ENCODE peak calls at places on chromosomes 3 and 15, in six cellular contexts. N is adrenal gland, E is right lobe of liver, F is fibroblast of lung, V is SJSA1, D is mucosa of descending colon. A is an unnamed sample.
A peak's percentile ranks its signal among the peaks of the same experiment; 100 is the strongest.

GRCh38 chr15:82999905-83000671 is 11.4 kb downstream of the C15orf40 start:
- DNase-seq in D (no peak), F (peak; percentile 75), N (peak; percentile 48), V (peak; percentile 32), E (no peak), A (peak; percentile 83)

GRCh38 chr15:100438570-100438969 is 90.2 kb downstream of the CERS3 start:
- DNase-seq in F (peak; percentile 17), V (no peak), E (peak; percentile 56), D (peak; percentile 50), N (peak; percentile 61), A (peak; percentile 82)

GRCh38 chr3:190012314-190012782 is 108.3 kb downstream of the P3H2 start:
- DNase-seq in D (no peak), V (no peak), E (no peak), F (no peak), N (no peak), A (no peak)

GRCh38 chr15:30956216-30956803 is 35.1 kb downstream of the MTMR10 start:
- DNase-seq in N (peak; percentile 25), E (no peak), V (no peak), F (peak; percentile 17), D (no peak), A (no peak)

GRCh38 chr15:60485365-60485764 is 6.4 kb upstream of the ICE2 start:
- DNase-seq in E (no peak), V (no peak), F (no peak), D (no peak), N (no peak), A (no peak)

GRCh38 chr3:103056552-103056951 is 621.7 kb downstream of the ZPLD1 start:
- DNase-seq in D (no peak), F (no peak), E (no peak), V (no peak), N (no peak), A (no peak)

GRCh38 chr3:71510485-71510884 is 73.0 kb downstream of the FOXP1 start:
- DNase-seq in D (no peak), V (no peak), F (peak; percentile 43), E (no peak), N (peak; percentile 35), A (peak; percentile 61)

GRCh38 chr15:95655089-95655488 is 675.4 kb upstream of the NR2F2 start:
- DNase-seq in V (no peak), D (no peak), E (no peak), N (no peak), F (no peak), A (no peak)

GRCh38 chr15:33310481-33311311 is at the start of gene RYR3:
- DNase-seq in V (no peak), N (no peak), F (peak; percentile 9), D (no peak), E (no peak), A (peak; percentile 77)

GRCh38 chr15:63503739-63504246 is 600 bp upstream of the USP3 start:
- DNase-seq in F (peak; percentile 77), D (peak; percentile 89), E (peak; percentile 85), V (peak; percentile 88), N (peak; percentile 86), A (peak; percentile 48)

GRCh38 chr15:61232266-61232665 is 3.2 kb upstream of the RORA start:
- DNase-seq in V (no peak), D (no peak), N (no peak), E (no peak), F (no peak), A (no peak)

GRCh38 chr3:129625071-129625874 is 18.8 kb upstream of the PLXND1 start:
- DNase-seq in N (no peak), V (peak; percentile 40), E (peak; percentile 26), F (no peak), D (peak; percentile 61), A (no peak)

GRCh38 chr15:45855210-45855906 is 220.5 kb downstream of the SQOR start:
- DNase-seq in V (no peak), E (no peak), F (no peak), D (no peak), N (no peak), A (no peak)

GRCh38 chr3:146203761-146204160 is 42.8 kb upstream of the PLOD2 start:
- DNase-seq in F (no peak), D (no peak), E (no peak), N (no peak), V (no peak), A (no peak)

DNA sequence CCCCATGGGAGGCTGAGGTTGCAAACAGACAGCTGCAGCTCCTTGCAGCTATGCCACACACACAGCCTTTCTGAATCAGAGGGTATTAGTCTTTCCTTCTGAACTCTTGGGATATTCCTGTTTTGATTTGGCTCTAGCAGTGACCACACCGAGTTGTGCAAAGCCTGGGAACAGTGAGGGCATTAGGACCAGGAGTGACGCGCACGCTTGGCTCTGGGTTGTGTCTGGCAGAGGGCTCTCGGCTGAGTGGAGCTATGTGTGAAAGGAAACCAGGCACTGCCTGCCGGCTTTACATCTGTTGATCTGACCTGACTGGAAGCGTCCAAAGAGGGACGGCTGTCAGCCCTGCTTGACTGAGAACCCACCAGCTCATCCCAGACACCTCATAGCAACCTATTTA is at the start of gene GALNT15:
- DNase-seq in N (peak; percentile 91), E (peak; percentile 88), V (peak; percentile 81), D (peak; percentile 75), F (peak; percentile 99), A (peak; percentile 69)
- H3K4me3 ChIP-seq in N (no peak within 1 kb of the TSS), E (peak within 1 kb of the TSS; percentile 7), V (no peak within 1 kb of the TSS), D (no peak within 1 kb of the TSS), F (no peak within 1 kb of the TSS), A (no peak within 1 kb of the TSS)

GRCh38 chr3:185912512-185912911 is 25.3 kb downstream of the TRA2B start:
- DNase-seq in F (no peak), V (no peak), D (no peak), E (no peak), N (no peak), A (no peak)

GRCh38 chr3:185914911-185915629 is 22.7 kb downstream of the TRA2B start:
- DNase-seq in F (no peak), E (no peak), D (no peak), V (no peak), N (no peak), A (no peak)

GRCh38 chr3:185912929-185913901 is 24.6 kb downstream of the TRA2B start:
- DNase-seq in V (no peak), D (no peak), E (no peak), F (no peak), N (no peak), A (no peak)

GRCh38 chr3:185916042-185916833 is 21.6 kb downstream of the TRA2B start:
- DNase-seq in D (no peak), F (no peak), N (no peak), E (no peak), V (no peak), A (no peak)

GRCh38 chr3:185915642-185916041 is 22.2 kb downstream of the TRA2B start:
- DNase-seq in E (no peak), V (no peak), F (no peak), D (no peak), N (no peak), A (no peak)
- H3K36me3 ChIP-seq in E (peaks cover 11% of the 10 kb centered on the region), V (peaks cover 78% of the 10 kb centered on the region), F (peaks cover 10% of the 10 kb centered on the region), D (no peaks in the 10 kb centered on the region), N (peaks cover 77% of the 10 kb centered on the region), A (peaks cover 60% of the 10 kb centered on the region)

GRCh38 chr15:25220834-25221233 is 218.0 kb downstream of the UBE3A start:
- DNase-seq in V (no peak), F (no peak), N (no peak), E (no peak), D (no peak), A (no peak)
- H3K4me3 ChIP-seq in V (no peak overlapping the region), F (no peak overlapping the region), N (no peak overlapping the region), E (no peak overlapping the region), D (no peak overlapping the region), A (no peak overlapping the region)

DNA sequence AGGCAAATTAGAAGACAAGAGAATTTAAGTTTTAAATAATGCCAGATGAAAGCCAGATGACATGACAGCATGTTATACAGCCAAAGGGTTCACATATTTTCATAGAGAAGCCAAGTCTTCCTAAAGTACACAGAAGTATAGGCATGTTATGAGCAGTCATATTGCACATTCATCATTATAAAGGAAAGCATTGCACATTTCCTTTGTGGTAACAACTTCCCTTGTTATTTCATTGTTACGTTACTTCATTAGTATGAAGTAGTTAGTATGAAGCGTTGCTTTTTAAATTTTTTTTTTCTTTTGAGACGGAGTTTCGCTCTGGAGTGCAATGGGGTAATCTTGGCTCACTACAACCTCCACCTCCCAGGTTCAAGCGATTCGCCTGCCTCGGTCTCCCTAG is 4.6 kb upstream of the ABCC5 start:
- DNase-seq in N (no peak), V (no peak), D (no peak), F (no peak), E (no peak), A (no peak)
- H3K36me3 ChIP-seq in N (no peaks in the 10 kb centered on the region), V (peaks cover 3% of the 10 kb centered on the region), D (no peaks in the 10 kb centered on the region), F (no peaks in the 10 kb centered on the region), E (no peaks in the 10 kb centered on the region), A (no peaks in the 10 kb centered on the region)

A was measured in cardiac muscle cell.